ENCODE peak calls at places on chromosomes 16 and 17, in ten cellular contexts. V is mucosa of gallbladder, Y is heart right ventricle, Q is HTR-8/SVneo, U is substantia nigra, X is gastrocnemius medialis, M is H7, D is GM04503, F is nucleus accumbens, R is KBM-7. W is an unnamed sample.
A peak's percentile ranks its signal among the peaks of the same experiment; 100 is the strongest.

GRCh38 chr17:21370430-21370829 is 5.7 kb upstream of the KCNJ12 start:
- DNase-seq in V (no peak), Y (peak; percentile 83), Q (no peak), U (no peak), X (peak; percentile 34), M (peak; percentile 85), D (no peak), F (no peak), R (peak; percentile 65), W (no peak)

GRCh38 chr16:23348579-23349469 is 46.7 kb downstream of the SCNN1B start:
- DNase-seq in V (no peak), Y (no peak), Q (no peak), U (no peak), X (no peak), M (peak; percentile 77), D (no peak), F (no peak), R (no peak), W (no peak)

GRCh38 chr17:64448665-64449512 is at the start of gene MILR1:
- DNase-seq in V (peak; percentile 65), Y (peak; percentile 50), Q (peak; percentile 43), U (no peak), X (no peak), M (no peak), D (peak; percentile 80), F (no peak), R (peak; percentile 95), W (no peak)

GRCh38 chr17:17870292-17870691 is 33.5 kb upstream of the SREBF1 start:
- DNase-seq in V (no peak), Y (no peak), Q (no peak), U (no peak), X (no peak), M (peak; percentile 58), D (no peak), F (no peak), R (peak; percentile 30), W (no peak)

GRCh38 chr16:14669776-14670175 is 24.3 kb downstream of the PLA2G10 start:
- DNase-seq in V (peak; percentile 93), Y (no peak), Q (peak; percentile 10), U (no peak), X (peak; percentile 19), M (peak; percentile 27), D (no peak), F (no peak), R (no peak), W (no peak)

GRCh38 chr17:75430159-75430748 is 24.8 kb upstream of the GRB2 start:
- DNase-seq in V (peak; percentile 20), Y (no peak), Q (peak; percentile 88), U (no peak), X (no peak), M (peak; percentile 64), D (peak; percentile 57), F (no peak), R (no peak), W (no peak)

GRCh38 chr17:65698381-65699061 is 137.1 kb upstream of the AXIN2 start:
- DNase-seq in V (no peak), Y (no peak), Q (no peak), U (no peak), X (no peak), M (no peak), D (no peak), F (no peak), R (no peak), W (no peak)

GRCh38 chr17:44865921-44866320 is 18.2 kb downstream of the HIGD1B start:
- DNase-seq in V (no peak), Y (no peak), Q (no peak), U (no peak), X (no peak), M (no peak), D (peak; percentile 47), F (no peak), R (no peak), W (no peak)

GRCh38 chr16:55655709-55656694 is at the start of gene SLC6A2:
- DNase-seq in V (no peak), Y (no peak), Q (no peak), U (no peak), X (no peak), M (peak; percentile 90), D (no peak), F (no peak), R (no peak), W (no peak)

GRCh38 chr17:35766903-35767510 is 6.3 kb downstream of the C17orf50 start:
- DNase-seq in V (peak; percentile 52), Y (peak; percentile 44), Q (peak; percentile 65), U (no peak), X (no peak), M (peak; percentile 69), D (no peak), F (peak; percentile 4), R (peak; percentile 53), W (peak; percentile 61)

GRCh38 chr17:44014133-44014436 is 678 bp downstream of the TMEM101 start:
- DNase-seq in V (no peak), Y (no peak), Q (no peak), U (no peak), X (no peak), M (no peak), D (no peak), F (no peak), R (no peak), W (no peak)

GRCh38 chr17:75783803-75784472 is 668 bp upstream of the UNK start:
- DNase-seq in V (peak; percentile 43), Y (no peak), Q (no peak), U (no peak), X (peak; percentile 66), M (no peak), D (no peak), F (no peak), R (peak; percentile 14), W (no peak)

GRCh38 chr16:66267287-66268137 is 99.0 kb upstream of the CDH5 start:
- DNase-seq in V (no peak), Y (no peak), Q (no peak), U (no peak), X (no peak), M (no peak), D (no peak), F (no peak), R (no peak), W (no peak)

GRCh38 chr16:84884311-84885023 is 64.7 kb downstream of the CRISPLD2 start:
- DNase-seq in V (no peak), Y (peak; percentile 26), Q (no peak), U (no peak), X (no peak), M (peak; percentile 68), D (no peak), F (no peak), R (no peak), W (peak; percentile 33)

GRCh38 chr17:50953831-50954601 is 87.9 kb upstream of the TOB1 start:
- DNase-seq in V (no peak), Y (peak; percentile 73), Q (peak; percentile 98), U (no peak), X (peak; percentile 92), M (peak; percentile 77), D (no peak), F (no peak), R (peak; percentile 81), W (no peak)

GRCh38 chr16:2244301-2244700 is 7.1 kb downstream of the ECI1 start:
- DNase-seq in V (no peak), Y (no peak), Q (no peak), U (no peak), X (no peak), M (peak; percentile 86), D (no peak), F (no peak), R (no peak), W (no peak)

GRCh38 chr16:16183562-16183961 is 39.7 kb downstream of the ABCC6 start:
- DNase-seq in V (no peak), Y (no peak), Q (no peak), U (no peak), X (no peak), M (peak; percentile 74), D (no peak), F (no peak), R (no peak), W (no peak)

GRCh38 chr16:81521141-81521626 is 76.6 kb downstream of the CMIP start:
- DNase-seq in V (peak; percentile 70), Y (no peak), Q (no peak), U (no peak), X (peak; percentile 22), M (no peak), D (no peak), F (no peak), R (peak; percentile 23), W (no peak)

GRCh38 chr16:10067406-10067805 is 114.8 kb downstream of the GRIN2A start:
- DNase-seq in V (no peak), Y (no peak), Q (no peak), U (no peak), X (no peak), M (no peak), D (peak; percentile 9), F (no peak), R (no peak), W (no peak)

GRCh38 chr17:35799942-35800341 is 4.5 kb upstream of the MMP28 start:
- DNase-seq in V (peak; percentile 90), Y (peak; percentile 86), Q (peak; percentile 68), U (peak; percentile 28), X (peak; percentile 42), M (no peak), D (peak; percentile 57), F (peak; percentile 25), R (no peak), W (no peak)

GRCh38 chr17:17577373-17577772 is 14.1 kb downstream of the PEMT start:
- DNase-seq in V (no peak), Y (no peak), Q (no peak), U (no peak), X (no peak), M (no peak), D (no peak), F (no peak), R (no peak), W (no peak)

GRCh38 chr16:69796285-69797118 is 34.4 kb downstream of the WWP2 start:
- DNase-seq in V (peak; percentile 37), Y (peak; percentile 40), Q (peak; percentile 84), U (peak; percentile 33), X (peak; percentile 13), M (peak; percentile 66), D (no peak), F (peak; percentile 52), R (peak; percentile 39), W (peak; percentile 35)

GRCh38 chr17:52751051-52751450 is 592.5 kb upstream of the CA10 start:
- DNase-seq in V (no peak), Y (no peak), Q (no peak), U (no peak), X (no peak), M (peak; percentile 9), D (no peak), F (no peak), R (no peak), W (no peak)

GRCh38 chr17:7844292-7845154 is 10.3 kb upstream of the TMEM88 start:
- DNase-seq in V (peak; percentile 93), Y (peak; percentile 94), Q (peak; percentile 97), U (peak; percentile 91), X (peak; percentile 95), M (peak; percentile 97), D (peak; percentile 89), F (peak; percentile 91), R (peak; percentile 90), W (peak; percentile 90)

GRCh38 chr16:71893888-71894228 is 1.5 kb upstream of the IST1 start:
- DNase-seq in V (no peak), Y (no peak), Q (no peak), U (no peak), X (no peak), M (no peak), D (no peak), F (no peak), R (no peak), W (no peak)

GRCh38 chr17:57255182-57255775 is 1.0 kb upstream of the MSI2 start:
- DNase-seq in V (no peak), Y (no peak), Q (no peak), U (no peak), X (no peak), M (no peak), D (no peak), F (no peak), R (no peak), W (no peak)

GRCh38 chr16:85209526-85210121 is 97.4 kb upstream of the CIBAR2 start:
- DNase-seq in V (no peak), Y (peak; percentile 54), Q (no peak), U (no peak), X (peak; percentile 87), M (peak; percentile 75), D (no peak), F (no peak), R (no peak), W (no peak)

GRCh38 chr17:7128174-7128573 is 13.6 kb upstream of the ASGR2 start:
- DNase-seq in V (no peak), Y (no peak), Q (no peak), U (no peak), X (no peak), M (no peak), D (no peak), F (no peak), R (no peak), W (no peak)

W was measured in head of caudate nucleus.